ENCODE peak calls at places on chromosomes 7 and 10, in six cellular contexts. One of them, this sample, is unnamed. For H3K36me3, the result is how much of the 10 kb centered on the place peaks cover.

GRCh38 chr10:1939016-1939415 is 201.7 kb upstream of the ADARB2 start:
- DNase-seq in IMR-90: no peak
- DNase-seq in keratinocyte: no peak
- DNase-seq in heart right ventricle: no peak
- DNase-seq in fibroblast of lung: no peak
- DNase-seq in adrenal gland: no peak
- DNase-seq in this sample: no peak

GRCh38 chr7:47268826-47269465 is 313.0 kb downstream of the TNS3 start:
- DNase-seq in adrenal gland: no peak
- DNase-seq in heart right ventricle: no peak
- DNase-seq in keratinocyte: no peak
- DNase-seq in fibroblast of lung: no peak
- DNase-seq in IMR-90: no peak
- DNase-seq in this sample: no peak

GRCh38 chr10:11192304-11193018 is 174.8 kb downstream of the CELF2 start:
- DNase-seq in IMR-90: no peak
- DNase-seq in keratinocyte: no peak
- DNase-seq in heart right ventricle: peak
- DNase-seq in adrenal gland: no peak
- DNase-seq in fibroblast of lung: no peak
- DNase-seq in this sample: no peak

GRCh38 chr10:29315814-29316213 is 26.9 kb downstream of the LYZL1 start:
- DNase-seq in fibroblast of lung: no peak
- DNase-seq in adrenal gland: no peak
- DNase-seq in keratinocyte: no peak
- DNase-seq in heart right ventricle: no peak
- DNase-seq in IMR-90: no peak
- DNase-seq in this sample: no peak

GRCh38 chr7:36029311-36029710 is 123.7 kb upstream of the EEPD1 start:
- DNase-seq in keratinocyte: no peak
- DNase-seq in heart right ventricle: no peak
- DNase-seq in adrenal gland: no peak
- DNase-seq in IMR-90: no peak
- DNase-seq in fibroblast of lung: no peak
- DNase-seq in this sample: no peak

GRCh38 chr7:141157138-141157765 is 83.4 kb downstream of the TMEM178B start:
- DNase-seq in keratinocyte: no peak
- DNase-seq in IMR-90: no peak
- DNase-seq in fibroblast of lung: no peak
- DNase-seq in adrenal gland: no peak
- DNase-seq in heart right ventricle: no peak
- DNase-seq in this sample: no peak

GRCh38 chr7:70266186-70266585 is 667.9 kb downstream of the AUTS2 start:
- DNase-seq in adrenal gland: no peak
- DNase-seq in fibroblast of lung: no peak
- DNase-seq in heart right ventricle: no peak
- DNase-seq in keratinocyte: no peak
- DNase-seq in IMR-90: no peak
- DNase-seq in this sample: no peak

GRCh38 chr10:128102480-128103228 is 23.6 kb downstream of the MKI67 start:
- DNase-seq in IMR-90: no peak
- DNase-seq in adrenal gland: no peak
- DNase-seq in heart right ventricle: no peak
- DNase-seq in fibroblast of lung: no peak
- DNase-seq in keratinocyte: no peak
- DNase-seq in this sample: no peak

GRCh38 chr7:122544463-122544862 is 154.5 kb downstream of the RNF133 start:
- DNase-seq in fibroblast of lung: no peak
- DNase-seq in IMR-90: no peak
- DNase-seq in heart right ventricle: no peak
- DNase-seq in keratinocyte: no peak
- DNase-seq in adrenal gland: peak
- DNase-seq in this sample: no peak

GRCh38 chr7:27188666-27189559 is 3.9 kb upstream of the HOXA11 start:
- DNase-seq in fibroblast of lung: no peak
- DNase-seq in heart right ventricle: no peak
- DNase-seq in adrenal gland: peak
- DNase-seq in keratinocyte: no peak
- DNase-seq in IMR-90: no peak
- DNase-seq in this sample: no peak

GRCh38 chr7:69373171-69374035 is 224.9 kb upstream of the AUTS2 start:
- DNase-seq in heart right ventricle: no peak
- DNase-seq in IMR-90: no peak
- DNase-seq in fibroblast of lung: peak
- DNase-seq in adrenal gland: no peak
- DNase-seq in keratinocyte: no peak
- DNase-seq in this sample: peak

GRCh38 chr10:42544945-42545344 is 93.4 kb downstream of the ZNF33B start:
- DNase-seq in fibroblast of lung: no peak
- DNase-seq in adrenal gland: no peak
- DNase-seq in keratinocyte: no peak
- DNase-seq in IMR-90: no peak
- DNase-seq in heart right ventricle: no peak
- DNase-seq in this sample: no peak

GRCh38 chr10:131656446-131656845 is 244.4 kb upstream of the PPP2R2D start:
- DNase-seq in fibroblast of lung: no peak
- DNase-seq in IMR-90: no peak
- DNase-seq in keratinocyte: no peak
- DNase-seq in heart right ventricle: no peak
- DNase-seq in adrenal gland: peak
- DNase-seq in this sample: no peak

GRCh38 chr10:23702977-23703414 is 264.1 kb downstream of the OTUD1 start:
- DNase-seq in keratinocyte: peak
- DNase-seq in fibroblast of lung: peak
- DNase-seq in IMR-90: peak
- DNase-seq in adrenal gland: peak
- DNase-seq in heart right ventricle: no peak
- DNase-seq in this sample: peak

GRCh38 chr7:46774515-46774914 is 807.4 kb downstream of the TNS3 start:
- DNase-seq in IMR-90: no peak
- DNase-seq in fibroblast of lung: no peak
- DNase-seq in heart right ventricle: peak
- DNase-seq in keratinocyte: no peak
- DNase-seq in adrenal gland: no peak
- DNase-seq in this sample: no peak

GRCh38 chr7:120987683-120988590 is 574 bp upstream of the CPED1 start:
- DNase-seq in adrenal gland: peak
- DNase-seq in heart right ventricle: peak
- DNase-seq in keratinocyte: peak
- DNase-seq in IMR-90: peak
- DNase-seq in fibroblast of lung: peak
- DNase-seq in this sample: peak
- H3K4me3 ChIP-seq in adrenal gland: peak
- H3K4me3 ChIP-seq in heart right ventricle: peak
- H3K4me3 ChIP-seq in keratinocyte: peak
- H3K4me3 ChIP-seq in IMR-90: peak
- H3K4me3 ChIP-seq in fibroblast of lung: peak
- H3K4me3 ChIP-seq in this sample: peak

GRCh38 chr7:150372271-150373048 is 3.8 kb downstream of the REPIN1 start:
- DNase-seq in IMR-90: no peak
- DNase-seq in adrenal gland: peak
- DNase-seq in heart right ventricle: no peak
- DNase-seq in keratinocyte: no peak
- DNase-seq in fibroblast of lung: no peak
- DNase-seq in this sample: no peak
- H3K36me3 ChIP-seq in IMR-90: under half
- H3K36me3 ChIP-seq in adrenal gland: under half
- H3K36me3 ChIP-seq in heart right ventricle: half or more
- H3K36me3 ChIP-seq in keratinocyte: under half
- H3K36me3 ChIP-seq in fibroblast of lung: under half
- H3K36me3 ChIP-seq in this sample: under half

GRCh38 chr7:1459512-1459892 is 232 bp upstream of the MICALL2 start:
- DNase-seq in keratinocyte: peak
- DNase-seq in heart right ventricle: peak
- DNase-seq in IMR-90: peak
- DNase-seq in adrenal gland: peak
- DNase-seq in fibroblast of lung: peak
- DNase-seq in this sample: peak
- H3K4me3 ChIP-seq in keratinocyte: peak
- H3K4me3 ChIP-seq in heart right ventricle: peak
- H3K4me3 ChIP-seq in IMR-90: peak
- H3K4me3 ChIP-seq in adrenal gland: no peak
- H3K4me3 ChIP-seq in fibroblast of lung: peak
- H3K4me3 ChIP-seq in this sample: peak

DNA sequence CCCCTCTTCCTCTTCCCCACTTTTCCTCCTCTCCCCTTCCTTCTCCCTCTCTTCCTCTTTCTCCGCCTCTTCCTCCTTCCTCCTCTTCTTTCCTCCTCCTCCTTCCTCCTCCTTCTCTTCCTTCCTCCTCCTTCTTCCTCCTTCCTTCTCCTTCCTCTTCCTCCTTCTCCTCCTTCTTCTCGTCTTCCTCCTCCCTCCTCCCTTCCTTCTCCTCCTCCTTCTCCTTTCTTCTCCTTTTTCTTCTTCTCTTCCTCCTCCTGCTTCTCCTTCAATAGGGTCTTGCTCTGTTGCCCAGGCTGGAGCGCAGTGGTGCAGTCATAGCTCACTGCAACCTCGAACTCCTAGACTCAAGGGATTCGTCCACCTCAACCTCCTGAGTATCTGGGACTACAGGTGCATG is 56.9 kb downstream of the PALD1 start:
- DNase-seq in heart right ventricle: no peak
- DNase-seq in adrenal gland: no peak
- DNase-seq in IMR-90: no peak
- DNase-seq in keratinocyte: no peak
- DNase-seq in fibroblast of lung: no peak
- DNase-seq in this sample: no peak
- H3K36me3 ChIP-seq in heart right ventricle: under half
- H3K36me3 ChIP-seq in adrenal gland: under half
- H3K36me3 ChIP-seq in IMR-90: under half
- H3K36me3 ChIP-seq in keratinocyte: under half
- H3K36me3 ChIP-seq in fibroblast of lung: under half
- H3K36me3 ChIP-seq in this sample: under half

DNA sequence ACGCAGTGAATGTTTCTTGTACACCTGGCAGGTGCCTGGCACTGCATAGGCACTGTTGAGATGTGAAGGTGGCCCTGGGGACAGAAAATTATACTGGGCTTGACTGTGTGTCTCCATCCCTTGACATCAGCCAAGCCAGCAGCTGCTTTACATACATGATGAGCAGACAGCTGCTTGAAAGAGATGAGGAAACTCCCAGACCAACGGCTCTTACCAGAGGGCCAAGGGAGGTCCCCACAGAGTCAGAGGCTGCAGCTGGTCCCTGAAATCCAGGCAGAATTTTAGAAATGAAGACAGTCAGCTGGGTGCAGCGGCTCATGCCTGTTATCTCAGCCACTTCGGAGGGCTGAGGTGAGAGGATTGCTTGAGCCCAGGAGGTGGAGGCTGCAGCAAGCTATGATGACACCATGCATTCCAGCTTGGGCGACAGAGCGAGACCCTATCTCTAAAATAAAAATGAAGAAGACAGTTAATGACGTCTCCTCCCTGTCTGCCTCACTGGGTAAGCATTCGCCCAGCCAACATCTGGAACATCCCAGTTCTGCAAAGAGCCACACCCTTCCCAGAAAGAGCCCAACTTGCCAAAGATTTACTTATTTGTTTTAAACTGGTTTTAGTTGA is 17.6 kb downstream of the LIMK1 start:
- DNase-seq in adrenal gland: no peak
- DNase-seq in fibroblast of lung: no peak
- DNase-seq in heart right ventricle: no peak
- DNase-seq in keratinocyte: no peak
- DNase-seq in IMR-90: no peak
- DNase-seq in this sample: no peak
- H3K4me3 ChIP-seq in adrenal gland: no peak
- H3K4me3 ChIP-seq in fibroblast of lung: no peak
- H3K4me3 ChIP-seq in heart right ventricle: no peak
- H3K4me3 ChIP-seq in keratinocyte: no peak
- H3K4me3 ChIP-seq in IMR-90: no peak
- H3K4me3 ChIP-seq in this sample: no peak

DNA sequence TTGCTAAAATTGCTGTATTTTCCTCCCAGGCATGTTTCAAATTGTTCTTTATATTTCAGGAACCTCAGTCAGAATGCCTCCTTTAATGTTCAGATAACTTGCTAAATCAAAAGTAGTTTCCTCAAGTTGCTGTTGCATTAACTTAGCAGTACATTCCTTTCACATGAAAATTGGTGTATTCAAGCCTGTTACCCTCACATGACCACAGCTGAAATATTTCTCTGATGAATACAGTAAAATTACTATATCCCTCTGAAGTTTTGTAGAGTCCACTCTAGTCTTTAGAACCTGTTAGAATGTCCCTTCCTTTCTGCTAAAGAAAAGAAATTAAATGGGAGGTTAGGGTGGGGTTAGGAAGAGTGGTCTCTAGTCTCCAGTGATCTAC is 24.5 kb upstream of the C1GALT1 start:
- DNase-seq in IMR-90: peak
- DNase-seq in adrenal gland: no peak
- DNase-seq in keratinocyte: no peak
- DNase-seq in fibroblast of lung: peak
- DNase-seq in heart right ventricle: no peak
- DNase-seq in this sample: no peak
- H3K36me3 ChIP-seq in IMR-90: under half
- H3K36me3 ChIP-seq in adrenal gland: under half
- H3K36me3 ChIP-seq in keratinocyte: under half
- H3K36me3 ChIP-seq in fibroblast of lung: under half
- H3K36me3 ChIP-seq in heart right ventricle: under half
- H3K36me3 ChIP-seq in this sample: under half

DNA sequence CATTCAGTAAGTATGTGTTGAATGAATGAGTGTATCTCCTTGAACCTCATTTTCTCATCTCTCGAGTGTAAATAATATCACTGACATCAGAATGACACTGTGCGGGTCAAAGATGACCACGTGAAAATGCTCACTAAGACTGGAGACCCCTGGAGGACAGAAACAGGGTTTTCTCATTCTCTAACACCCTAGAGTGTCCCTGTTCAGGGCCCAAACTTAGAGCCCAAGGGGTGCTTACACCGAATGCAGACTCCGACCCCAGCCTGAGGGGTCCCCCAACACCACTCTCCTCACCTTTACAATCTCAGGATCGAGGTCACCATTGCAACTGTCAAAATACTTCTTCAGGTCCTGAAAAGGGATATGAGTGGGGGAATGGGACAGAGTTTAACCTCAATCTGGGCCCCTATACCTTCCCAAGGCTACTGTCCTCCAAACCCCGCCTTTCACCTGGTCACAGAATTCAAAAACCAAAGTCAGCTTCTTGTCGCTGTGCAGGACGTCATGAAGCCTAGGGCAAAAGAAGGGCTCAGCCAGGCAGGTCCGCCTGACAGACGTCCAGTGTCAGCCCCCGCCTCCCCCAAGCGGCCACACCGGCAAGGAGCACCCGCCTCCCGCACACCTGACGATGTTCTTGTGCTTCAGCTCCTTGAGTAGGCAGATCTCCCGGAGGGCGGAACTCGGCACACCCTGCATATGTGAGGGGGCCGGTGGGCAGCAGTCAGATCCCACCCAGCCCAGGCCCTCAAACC is 1.2 kb downstream of the CDK5 start:
- DNase-seq in IMR-90: no peak
- DNase-seq in heart right ventricle: no peak
- DNase-seq in adrenal gland: no peak
- DNase-seq in keratinocyte: no peak
- DNase-seq in fibroblast of lung: no peak
- DNase-seq in this sample: no peak
- H3K4me3 ChIP-seq in IMR-90: no peak
- H3K4me3 ChIP-seq in heart right ventricle: no peak
- H3K4me3 ChIP-seq in adrenal gland: no peak
- H3K4me3 ChIP-seq in keratinocyte: peak
- H3K4me3 ChIP-seq in fibroblast of lung: no peak
- H3K4me3 ChIP-seq in this sample: no peak

GRCh38 chr7:135272303-135272702 is 38.7 kb downstream of the STRA8 start:
- DNase-seq in heart right ventricle: no peak
- DNase-seq in adrenal gland: no peak
- DNase-seq in IMR-90: no peak
- DNase-seq in keratinocyte: no peak
- DNase-seq in fibroblast of lung: no peak
- DNase-seq in this sample: no peak
- H3K36me3 ChIP-seq in heart right ventricle: under half
- H3K36me3 ChIP-seq in adrenal gland: under half
- H3K36me3 ChIP-seq in IMR-90: under half
- H3K36me3 ChIP-seq in keratinocyte: under half
- H3K36me3 ChIP-seq in fibroblast of lung: under half
- H3K36me3 ChIP-seq in this sample: under half

This sample was measured in MG63.